ENCODE peak calls at places on chromosomes 2 and 18, in eight cellular contexts. C is fibroblast of the aortic adventitia; U is K562; N is posterior cingulate gyrus; R is skeletal muscle cell; W is substantia nigra; T is HL-60; L is stimulated activated CD4-positive, alpha-beta T cell treated with anti-CD3 and anti-CD28 coated beads, Interleukin-2, amount 100 ng/mL, for 48 hours. V is an unnamed sample.

GRCh38 chr2:164302786-164303185 is 318.5 kb downstream of the GRB14 start:
- DNase-seq in L (no peak), C (no peak), T (no peak), R (no peak), W (no peak), N (no peak), U (no peak), V (no peak)

GRCh38 chr2:158499383-158499782 is 42.6 kb downstream of the PKP4 start:
- DNase-seq in C (no peak), R (no peak), N (no peak), U (no peak), T (no peak), W (no peak), L (no peak), V (no peak)

GRCh38 chr2:23293063-23293462 is 91.9 kb upstream of the KLHL29 start:
- DNase-seq in W (no peak), C (peak), R (no peak), L (no peak), T (no peak), U (no peak), N (no peak), V (peak)

GRCh38 chr2:226564667-226565066 is 235.0 kb downstream of the IRS1 start:
- DNase-seq in W (no peak), U (no peak), L (no peak), T (no peak), C (no peak), R (no peak), N (no peak), V (no peak)

GRCh38 chr2:188478724-188479123 is 187.1 kb downstream of the GULP1 start:
- DNase-seq in R (no peak), N (no peak), U (no peak), C (no peak), L (no peak), W (no peak), T (no peak), V (peak)

GRCh38 chr2:16682431-16683130 is 16.9 kb upstream of the CYRIA start:
- DNase-seq in T (no peak), U (no peak), N (peak), C (no peak), R (no peak), L (no peak), W (no peak), V (no peak)

GRCh38 chr2:102187191-102188150 is 648 bp downstream of the IL1RL2 start:
- DNase-seq in N (peak), U (no peak), R (no peak), C (peak), T (no peak), W (peak), L (peak), V (no peak)

GRCh38 chr2:49224426-49225010 is 70.2 kb upstream of the FSHR start:
- DNase-seq in R (no peak), U (no peak), L (no peak), C (no peak), T (no peak), N (no peak), W (no peak), V (no peak)

GRCh38 chr18:7066965-7067555 is 50.5 kb downstream of the LAMA1 start:
- DNase-seq in L (no peak), N (no peak), W (peak), C (no peak), R (no peak), T (no peak), U (no peak), V (no peak)

GRCh38 chr2:240999001-240999791 is 778 bp downstream of the SNED1 start:
- DNase-seq in T (no peak), U (no peak), R (no peak), C (no peak), W (no peak), N (no peak), L (no peak), V (no peak)

GRCh38 chr2:206936456-206937222 is 2.7 kb upstream of the CPO start:
- DNase-seq in L (no peak), T (no peak), R (no peak), W (no peak), U (no peak), C (peak), N (no peak), V (no peak)

GRCh38 chr2:219718066-219718465 is 90.6 kb downstream of the SLC4A3 start:
- DNase-seq in W (no peak), C (no peak), N (no peak), U (no peak), T (peak), L (no peak), R (no peak), V (no peak)

GRCh38 chr2:26559556-26559955 is 81.6 kb downstream of the CIB4 start:
- DNase-seq in R (no peak), L (no peak), T (no peak), U (no peak), C (no peak), N (no peak), W (no peak), V (no peak)

GRCh38 chr2:96225016-96225533 is 16.4 kb upstream of the STARD7 start:
- DNase-seq in N (no peak), T (peak), U (peak), L (no peak), R (no peak), C (no peak), W (no peak), V (no peak)

GRCh38 chr2:190649798-190650390 is 1.0 kb downstream of the NAB1 start:
- DNase-seq in C (peak), L (no peak), T (no peak), N (no peak), R (no peak), W (no peak), U (no peak), V (peak)

GRCh38 chr2:85396531-85397470 is 13.4 kb downstream of the CAPG start:
- DNase-seq in W (no peak), T (no peak), N (no peak), C (no peak), U (no peak), L (no peak), R (no peak), V (no peak)

GRCh38 chr2:19711470-19712372 is 190.1 kb downstream of the TTC32 start:
- DNase-seq in T (no peak), W (no peak), R (peak), N (no peak), L (no peak), C (peak), U (no peak), V (peak)

GRCh38 chr2:83953661-83954060 is 505.4 kb downstream of the SUCLG1 start:
- DNase-seq in W (no peak), T (no peak), U (no peak), R (no peak), N (no peak), L (no peak), C (no peak), V (no peak)

GRCh38 chr2:147515213-147515612 is 329.6 kb upstream of the ACVR2A start:
- DNase-seq in T (no peak), W (no peak), R (no peak), C (no peak), N (no peak), L (no peak), U (no peak), V (no peak)

GRCh38 chr2:1976725-1977416 is 232.6 kb upstream of the PXDN start:
- DNase-seq in U (no peak), R (no peak), N (no peak), L (no peak), C (peak), T (no peak), W (no peak), V (no peak)

GRCh38 chr2:106956879-106957278 is 70.9 kb upstream of the ST6GAL2 start:
- DNase-seq in N (no peak), T (no peak), L (no peak), R (peak), U (no peak), C (peak), W (no peak), V (peak)

GRCh38 chr2:174503161-174503809 is 16.5 kb upstream of the GPR155 start:
- DNase-seq in R (no peak), U (no peak), L (no peak), W (no peak), T (no peak), N (no peak), C (no peak), V (no peak)

GRCh38 chr2:27494284-27494943 is 586 bp downstream of the FNDC4 start:
- DNase-seq in W (peak), N (no peak), T (no peak), R (peak), C (peak), U (no peak), L (no peak), V (no peak)

GRCh38 chr2:226031962-226032441 is 632.5 kb downstream of the NYAP2 start:
- DNase-seq in W (no peak), C (peak), U (no peak), L (no peak), N (no peak), T (no peak), R (no peak), V (no peak)

GRCh38 chr18:29083545-29083944 is 906.6 kb upstream of the CDH2 start:
- DNase-seq in N (no peak), T (no peak), R (no peak), U (no peak), L (no peak), W (no peak), C (peak), V (no peak)

GRCh38 chr2:170408461-170409163 is 230.7 kb downstream of the MYO3B start:
- DNase-seq in N (no peak), U (no peak), L (no peak), C (no peak), W (no peak), T (no peak), R (no peak), V (no peak)

GRCh38 chr2:133293544-133294270 is 274.6 kb downstream of the NCKAP5 start:
- DNase-seq in W (no peak), T (no peak), C (peak), L (no peak), N (no peak), U (no peak), R (peak), V (peak)

GRCh38 chr2:19649107-19649506 is 252.7 kb downstream of the TTC32 start:
- DNase-seq in U (no peak), W (no peak), L (no peak), N (no peak), R (no peak), C (peak), T (no peak), V (no peak)

GRCh38 chr2:234494361-234495075 is 2.4 kb downstream of the ARL4C start:
- DNase-seq in C (peak), T (no peak), R (no peak), L (no peak), N (no peak), U (no peak), W (no peak), V (peak)

GRCh38 chr18:74234326-74235171 is 57.2 kb downstream of the CYB5A start:
- DNase-seq in N (no peak), T (no peak), R (peak), C (peak), W (no peak), L (no peak), U (no peak), V (peak)

GRCh38 chr2:54772531-54772930 is 49.1 kb downstream of the EML6 start:
- DNase-seq in N (no peak), U (no peak), T (no peak), R (no peak), C (no peak), L (no peak), W (no peak), V (peak)

GRCh38 chr2:196170202-196170680 is 1.1 kb downstream of the STK17B start:
- DNase-seq in R (no peak), T (peak), U (peak), N (no peak), W (no peak), C (peak), L (no peak), V (peak)

GRCh38 chr2:179703702-179704101 is 157.7 kb downstream of the ZNF385B start:
- DNase-seq in R (no peak), W (no peak), L (no peak), C (no peak), U (no peak), T (no peak), N (no peak), V (no peak)

GRCh38 chr2:230408244-230408842 is 7.7 kb upstream of the SP100 start:
- DNase-seq in R (peak), T (no peak), W (no peak), N (no peak), C (peak), L (no peak), U (no peak), V (peak)